ENCODE peak calls at places on chromosomes 1 and 21, in seven cellular contexts. F is T-helper 2 cell, E is GM23248, M is aorta, T is smooth muscle cell of the brain vasculature, N is astrocyte of the spinal cord, P is NCI-H748 treated with DMSO at 0.1 percent for 48 hours. Q is an unnamed sample.

GRCh38 chr21:34981793-34982192 is 67.3 kb downstream of the RUNX1 start:
- DNase-seq in F (no peak), E (no peak), M (no peak), T (no peak), N (no peak), P (no peak), Q (no peak)

GRCh38 chr21:32829504-32829903 is 57.9 kb upstream of the PAXBP1 start:
- DNase-seq in F (no peak), E (no peak), M (no peak), T (no peak), N (no peak), P (no peak), Q (no peak)

GRCh38 chr1:245549981-245550701 is 395.4 kb downstream of the KIF26B start:
- DNase-seq in F (no peak), E (peak), M (no peak), T (no peak), N (no peak), P (no peak), Q (no peak)

GRCh38 chr21:31909153-31909771 is 36.4 kb downstream of the HUNK start:
- DNase-seq in F (no peak), E (peak), M (no peak), T (no peak), N (no peak), P (no peak), Q (no peak)

GRCh38 chr1:203871114-203871875 is 9.9 kb downstream of the SNRPE start:
- DNase-seq in F (no peak), E (peak), M (no peak), T (peak), N (peak), P (no peak), Q (peak)

GRCh38 chr1:9080704-9081291 is 11.4 kb upstream of the SLC2A5 start:
- DNase-seq in F (no peak), E (no peak), M (no peak), T (no peak), N (peak), P (no peak), Q (no peak)

GRCh38 chr1:215106067-215106466 is 23.5 kb downstream of the KCNK2 start:
- DNase-seq in F (no peak), E (no peak), M (no peak), T (no peak), N (no peak), P (no peak), Q (no peak)

GRCh38 chr1:153058826-153059784 is 1.8 kb upstream of the SPRR2A start:
- DNase-seq in F (no peak), E (no peak), M (no peak), T (no peak), N (no peak), P (no peak), Q (no peak)

GRCh38 chr1:53636621-53637171 is 102.3 kb downstream of the GLIS1 start:
- DNase-seq in F (no peak), E (no peak), M (peak), T (no peak), N (no peak), P (no peak), Q (no peak)

GRCh38 chr1:79899914-79900313 is 893.4 kb upstream of the ADGRL4 start:
- DNase-seq in F (no peak), E (peak), M (no peak), T (peak), N (peak), P (no peak), Q (no peak)

GRCh38 chr1:101237229-101237837 is 514 bp downstream of the S1PR1 start:
- DNase-seq in F (peak), E (peak), M (no peak), T (no peak), N (peak), P (peak), Q (no peak)

GRCh38 chr1:232617237-232617636 is 12.7 kb downstream of the SIPA1L2 start:
- DNase-seq in F (no peak), E (no peak), M (no peak), T (no peak), N (no peak), P (no peak), Q (no peak)

GRCh38 chr1:65846911-65847310 is 54.2 kb downstream of the PDE4B start:
- DNase-seq in F (no peak), E (peak), M (no peak), T (no peak), N (no peak), P (no peak), Q (no peak)

GRCh38 chr1:53454019-53454418 is 5.2 kb upstream of the DMRTB1 start:
- DNase-seq in F (no peak), E (no peak), M (no peak), T (no peak), N (no peak), P (no peak), Q (no peak)

GRCh38 chr1:9010781-9011323 is 15.4 kb downstream of the SLC2A7 start:
- DNase-seq in F (no peak), E (no peak), M (no peak), T (no peak), N (no peak), P (no peak), Q (no peak)

GRCh38 chr1:20483833-20484525 is 2.0 kb downstream of the CAMK2N1 start:
- DNase-seq in F (no peak), E (peak), M (no peak), T (no peak), N (peak), P (no peak), Q (no peak)

GRCh38 chr1:152112101-152112884 is 3.0 kb downstream of the TCHH start:
- DNase-seq in F (no peak), E (peak), M (no peak), T (no peak), N (peak), P (no peak), Q (no peak)

Q was measured in NCI-H1417 treated with DMSO at 0.1 percent for 48 hours.